ENCODE peak calls at places on chromosomes 13 and 19, in five cellular contexts. M is fibroblast of lung, O is HepG2, S is H1, I is mammary epithelial cell. J is an unnamed sample. For H3K4me1, the result is how much of the 10 kb centered on the place peaks cover.

GRCh38 chr13:54657588-54657987 is 1629.0 kb downstream of the OLFM4 start:
- DNase-seq in I (no peak), S (no peak), O (no peak), M (no peak), J (no peak)

GRCh38 chr19:46847528-46847927 is 3.1 kb downstream of the AP2S1 start:
- DNase-seq in I (no peak), S (no peak), O (no peak), M (no peak), J (no peak)

GRCh38 chr13:27269114-27269665 is 1.4 kb upstream of the RASL11A start:
- DNase-seq in O (no peak), M (no peak), I (no peak), S (no peak), J (no peak)

GRCh38 chr19:13120817-13121216 is 2.8 kb downstream of the NACC1 start:
- DNase-seq in M (peak), S (no peak), O (no peak), I (no peak), J (no peak)

GRCh38 chr19:13054605-13055212 is 47.9 kb downstream of the LYL1 start:
- DNase-seq in I (no peak), S (no peak), O (no peak), M (no peak), J (no peak)

GRCh38 chr13:97856001-97856675 is 97.3 kb upstream of the IPO5 start:
- DNase-seq in M (peak), O (no peak), S (no peak), I (no peak), J (no peak)

GRCh38 chr13:30526612-30527217 is 61.0 kb upstream of the HMGB1 start:
- DNase-seq in M (peak), S (no peak), I (no peak), O (peak), J (no peak)

GRCh38 chr13:91249370-91249769 is 98.1 kb upstream of the MIR17HG start:
- DNase-seq in I (no peak), M (no peak), S (no peak), O (no peak), J (no peak)

GRCh38 chr13:92602560-92602959 is 624.0 kb upstream of the GPC6 start:
- DNase-seq in S (no peak), I (no peak), M (peak), O (no peak), J (no peak)

GRCh38 chr19:54674021-54674617 is 11.3 kb downstream of the LILRB4 start:
- DNase-seq in I (peak), S (no peak), O (peak), M (no peak), J (peak)

GRCh38 chr13:31119966-31120733 is 41.6 kb downstream of the HSPH1 start:
- DNase-seq in O (no peak), S (peak), I (no peak), M (no peak), J (no peak)

GRCh38 chr13:30906411-30906990 is 430 bp downstream of the MEDAG start:
- DNase-seq in M (peak), S (peak), O (no peak), I (no peak), J (peak)

GRCh38 chr19:34838753-34839431 is 65.9 kb upstream of the ZNF599 start:
- DNase-seq in O (peak), M (no peak), S (peak), I (peak), J (peak)

GRCh38 chr19:2260341-2260751 is 4.1 kb upstream of the JSRP1 start:
- DNase-seq in M (peak), S (no peak), I (no peak), O (no peak), J (no peak)

GRCh38 chr13:105139380-105140285 is 1395.8 kb downstream of the EFNB2 start:
- DNase-seq in M (peak), I (no peak), O (peak), S (no peak), J (peak)

GRCh38 chr13:21458457-21458815 is 667 bp downstream of the ZDHHC20 start:
- DNase-seq in M (no peak), O (no peak), I (peak), S (peak), J (peak)

GRCh38 chr19:11699931-11700794 is 38.6 kb downstream of the ZNF823 start:
- DNase-seq in M (peak), O (peak), S (no peak), I (peak), J (peak)

GRCh38 chr13:105410602-105411001 is 1124.9 kb downstream of the EFNB2 start:
- DNase-seq in M (no peak), O (peak), I (peak), S (peak), J (peak)

GRCh38 chr13:49954674-49955455 is 18.7 kb upstream of the SPRYD7 start:
- DNase-seq in I (peak), O (no peak), S (no peak), M (no peak), J (no peak)

DNA sequence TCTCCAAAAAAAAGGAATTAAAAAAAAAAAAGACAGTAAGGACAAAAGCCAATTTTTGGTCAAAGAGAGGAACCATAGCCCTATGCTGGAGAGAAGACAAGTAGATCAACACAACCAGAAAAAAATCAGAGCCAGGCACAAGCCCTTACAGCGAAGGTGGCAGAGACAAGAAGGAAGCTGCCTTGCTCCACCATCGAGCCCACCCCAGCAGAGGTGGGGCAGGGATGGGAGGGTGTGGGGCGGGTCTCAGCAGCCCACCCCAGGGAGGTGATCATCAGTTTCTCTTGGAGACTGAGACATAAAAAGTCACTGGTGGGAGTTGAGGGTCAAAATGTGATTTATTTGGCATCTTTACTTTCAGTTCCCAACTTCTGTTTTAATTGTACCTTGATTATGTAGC is 332.4 kb downstream of the FOXO1 start:
- DNase-seq in O (no peak), I (no peak), S (peak), M (no peak), J (no peak)
- TF ChIP-seq EZH2 in O (no peak), I (no peak), S (no peak), M (no peak), J (no peak)

GRCh38 chr19:45515807-45516401 is 8.6 kb downstream of the VASP start:
- DNase-seq in S (no peak), M (no peak), I (no peak), O (no peak), J (no peak)
- H3K4me1 ChIP-seq in S (under half), M (under half), I (under half), O (half or more), J (under half)

GRCh38 chr19:18606281-18607221 is at the start of gene CRLF1:
- DNase-seq in O (peak), M (no peak), I (no peak), S (no peak), J (no peak)
- TF ChIP-seq EZH2 in O (no peak), M (no peak), I (no peak), S (no peak), J (peak)

DNA sequence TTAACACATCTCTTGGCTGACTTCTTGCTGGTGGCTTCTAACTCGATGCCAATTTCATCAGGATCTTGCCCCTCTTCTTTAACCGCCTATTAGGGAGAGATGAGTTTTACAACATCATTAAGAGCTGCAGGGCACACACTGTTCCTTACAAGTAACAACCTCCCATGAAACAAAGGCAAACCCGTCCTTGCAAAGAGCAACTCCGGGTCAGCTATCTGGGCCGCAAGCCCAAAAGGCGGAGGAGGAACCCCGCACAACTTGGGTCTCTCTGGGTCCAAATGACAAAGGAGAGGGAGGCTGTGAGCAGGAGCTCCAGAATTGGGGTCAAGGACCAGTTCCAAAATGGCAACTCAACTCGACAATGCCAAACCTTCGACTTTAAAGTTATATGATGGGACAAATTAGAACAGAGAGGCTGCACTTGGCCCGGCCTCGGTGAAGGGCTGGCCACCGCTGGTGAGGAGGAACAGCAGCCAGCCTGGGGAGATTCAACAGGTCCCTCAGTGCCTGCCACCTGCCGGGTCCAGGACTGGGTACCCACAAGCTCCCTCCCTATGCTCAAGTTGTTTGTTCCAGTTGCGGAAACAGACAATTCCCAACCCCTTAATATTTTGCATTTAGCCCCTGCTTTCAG is 1.1 kb downstream of the SAFB2 start:
- DNase-seq in I (no peak), S (no peak), O (no peak), M (no peak), J (peak)
- H3K4me1 ChIP-seq in I (under half), S (under half), O (half or more), M (under half), J (under half)

GRCh38 chr13:61414136-61414535 is 1.5 kb downstream of the PCDH20 start:
- DNase-seq in I (no peak), M (no peak), O (no peak), S (no peak), J (no peak)
- TF ChIP-seq EZH2 in I (no peak), M (no peak), O (no peak), S (no peak), J (peak)

DNA sequence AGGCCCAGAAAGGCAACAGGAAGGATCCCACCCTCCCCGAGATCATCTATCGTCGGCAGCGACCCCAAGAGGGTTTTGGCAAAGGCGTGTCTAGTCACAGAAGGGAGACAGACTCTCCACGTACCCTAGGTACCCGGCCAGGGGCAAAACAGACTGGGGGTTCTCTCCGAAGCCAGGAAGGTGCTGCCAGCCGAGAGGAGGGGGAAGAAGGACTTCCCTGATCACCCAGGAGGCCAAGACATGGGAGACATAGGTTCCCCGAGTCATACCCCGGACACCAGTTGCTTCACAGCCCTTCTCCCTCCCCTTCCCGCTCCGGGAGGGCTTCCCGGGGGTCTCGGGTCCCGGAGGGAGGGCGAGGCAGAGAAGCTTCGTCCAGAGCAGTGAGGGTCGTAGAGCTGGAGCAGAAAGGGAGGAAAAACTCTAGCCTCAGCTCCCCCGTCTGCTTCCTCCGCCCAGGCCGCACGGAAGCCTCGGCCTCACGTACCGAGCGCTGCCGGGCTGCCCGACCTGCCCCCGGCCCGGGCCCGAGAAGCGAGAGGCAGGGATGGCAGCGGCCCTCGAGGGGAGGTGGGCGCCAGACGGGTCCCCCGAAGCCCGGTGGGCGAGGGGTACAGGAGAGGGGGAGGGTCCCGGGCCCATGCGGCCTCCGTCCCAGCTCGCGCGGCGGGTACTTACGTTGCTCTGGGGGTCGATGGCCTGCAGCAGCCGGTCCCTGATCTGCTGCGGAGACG is 643 bp downstream of the MED26 start:
- DNase-seq in S (no peak), I (no peak), O (peak), M (no peak), J (peak)
- H3K4me1 ChIP-seq in S (under half), I (under half), O (under half), M (under half), J (under half)

DNA sequence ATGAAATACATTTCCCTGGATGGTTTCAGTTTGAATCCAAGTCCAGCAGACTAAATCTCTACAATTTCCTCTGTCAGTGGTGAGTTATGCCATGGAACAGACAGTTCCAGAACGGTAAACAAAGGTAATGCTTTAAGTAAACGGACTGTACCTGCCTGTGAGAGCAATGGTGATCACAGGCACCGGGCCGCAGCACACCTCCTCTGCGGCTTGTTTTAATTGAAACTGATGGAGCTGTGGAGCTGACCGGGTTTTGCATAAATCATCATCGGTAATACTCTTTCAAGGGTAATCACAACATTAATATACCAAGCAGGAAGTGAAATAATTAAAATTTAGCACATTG is 517.7 kb downstream of the RFC3 start:
- DNase-seq in I (no peak), M (no peak), O (no peak), S (no peak), J (no peak)
- TF ChIP-seq EZH2 in I (no peak), M (no peak), O (no peak), S (no peak), J (no peak)

GRCh38 chr19:38690146-38690545 is 42.7 kb downstream of the ACTN4 start:
- DNase-seq in S (no peak), I (no peak), M (no peak), O (no peak), J (no peak)
- H3K4me1 ChIP-seq in S (under half), I (half or more), M (under half), O (half or more), J (half or more)

GRCh38 chr13:113110852-113111315 is 5.3 kb downstream of the F7 start:
- DNase-seq in M (no peak), S (no peak), I (no peak), O (no peak), J (no peak)

GRCh38 chr13:113106666-113107065 is 1.1 kb downstream of the F7 start:
- DNase-seq in S (no peak), O (no peak), I (no peak), M (no peak), J (no peak)

GRCh38 chr13:113110048-113110851 is 4.7 kb downstream of the F7 start:
- DNase-seq in I (no peak), M (peak), O (no peak), S (no peak), J (no peak)

GRCh38 chr13:113106053-113106452 is 462 bp downstream of the F7 start:
- DNase-seq in I (no peak), S (no peak), M (no peak), O (no peak), J (no peak)

DNA sequence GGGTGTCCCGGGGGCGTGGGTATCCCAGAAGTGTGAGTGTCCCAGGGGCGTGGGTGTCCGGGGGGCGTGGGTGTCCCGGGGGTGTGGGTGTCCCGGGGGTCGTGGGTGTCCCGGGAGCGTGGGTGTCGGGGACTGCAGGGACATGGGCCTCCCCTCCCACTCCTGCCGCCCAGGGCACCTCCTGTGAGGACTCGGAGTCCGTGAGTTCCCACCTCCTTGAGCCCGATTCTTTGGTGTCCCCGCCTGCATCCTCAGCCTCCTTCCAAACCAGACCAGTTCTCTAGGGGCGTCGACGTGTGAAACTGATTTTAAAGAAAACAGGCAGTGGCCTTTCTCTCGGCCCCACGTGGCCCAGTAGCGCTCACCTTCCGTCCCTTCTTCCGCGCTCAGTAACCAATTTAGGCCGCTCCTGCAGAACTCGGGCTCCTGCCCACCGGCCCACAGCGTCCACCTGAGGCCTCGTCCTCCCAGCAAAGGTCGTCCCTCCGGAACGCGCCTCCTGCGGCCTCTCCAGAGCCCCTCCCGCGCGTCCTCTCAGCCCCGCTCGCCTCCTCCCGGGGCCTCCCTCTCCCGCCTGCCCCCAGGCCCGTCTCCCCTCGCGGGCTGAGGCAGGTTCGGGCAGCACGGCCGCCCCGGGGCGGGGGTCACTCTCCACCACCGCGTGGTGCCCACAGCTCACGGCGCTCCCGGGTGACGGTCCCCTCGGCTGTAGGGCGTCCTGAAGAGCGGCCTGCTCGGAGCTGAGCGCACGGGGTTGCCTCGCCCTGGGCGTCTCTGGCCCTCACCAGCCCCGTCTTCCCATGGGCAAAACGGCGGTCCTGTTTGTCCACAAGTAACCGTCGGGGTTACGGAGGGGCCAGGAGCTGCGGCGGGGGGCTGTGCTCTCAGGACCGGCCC is 3.8 kb downstream of the F7 start:
- DNase-seq in O (no peak), I (no peak), M (no peak), S (peak), J (no peak)
- TF ChIP-seq EZH2 in O (no peak), I (peak), M (no peak), S (no peak), J (no peak)

GRCh38 chr13:101453784-101454201 is 1.3 kb downstream of the ITGBL1 start:
- DNase-seq in I (peak), S (no peak), M (no peak), O (no peak), J (peak)
- H3K4me1 ChIP-seq in I (half or more), S (under half), M (under half), O (under half), J (half or more)

J was measured in endothelial cell of umbilical vein.